ENCODE peak calls at places on chromosomes 11 and 22, in nine cellular contexts. M, W, G, R, A, J, K, Y and L are unnamed samples.

GRCh38 chr11:115644846-115645245 is 140.6 kb upstream of the CADM1 start:
- DNase-seq in R (no peak), G (no peak), K (no peak), A (no peak), Y (no peak), J (no peak), M (no peak), W (no peak), L (no peak)

GRCh38 chr11:2515401-2516275 is 70.8 kb downstream of the KCNQ1 start:
- DNase-seq in K (no peak), G (peak; percentile 42), A (peak; percentile 8), J (no peak), R (no peak), M (no peak), W (no peak), Y (no peak), L (peak; percentile 6)

GRCh38 chr11:68961245-68961644 is 19.5 kb downstream of the MRGPRD start:
- DNase-seq in W (no peak), J (no peak), G (peak; percentile 31), K (no peak), Y (no peak), M (no peak), A (no peak), R (no peak), L (no peak)

GRCh38 chr11:32858731-32859130 is 29.0 kb downstream of the PRRG4 start:
- DNase-seq in W (no peak), J (no peak), G (no peak), A (no peak), M (no peak), K (no peak), Y (no peak), R (no peak), L (no peak)

GRCh38 chr11:123754101-123754568 is at the start of gene OR6X1:
- DNase-seq in A (no peak), Y (no peak), G (no peak), R (no peak), K (no peak), W (no peak), J (no peak), M (no peak), L (no peak)

GRCh38 chr11:10900686-10901415 is 43.0 kb upstream of the ZBED5 start:
- DNase-seq in A (no peak), J (no peak), Y (no peak), M (peak; percentile 38), K (peak; percentile 25), R (peak; percentile 78), G (peak; percentile 55), W (no peak), L (no peak)

GRCh38 chr11:134742956-134743808 is 331.1 kb upstream of the B3GAT1 start:
- DNase-seq in A (no peak), G (no peak), M (no peak), K (no peak), W (no peak), R (no peak), J (no peak), Y (no peak), L (no peak)

GRCh38 chr11:94776351-94777321 is 8.5 kb downstream of the AMOTL1 start:
- DNase-seq in K (no peak), J (no peak), W (no peak), R (peak; percentile 68), G (peak; percentile 66), Y (no peak), M (no peak), A (peak; percentile 20), L (no peak)

GRCh38 chr11:35272391-35272821 is 133.4 kb downstream of the CD44 start:
- DNase-seq in W (no peak), Y (peak; percentile 8), J (peak; percentile 4), M (peak; percentile 21), A (no peak), G (no peak), R (peak; percentile 23), K (no peak), L (no peak)

GRCh38 chr22:35971418-35972119 is 57.1 kb downstream of the RBFOX2 start:
- DNase-seq in W (no peak), Y (no peak), J (no peak), R (peak; percentile 87), M (no peak), G (no peak), A (no peak), K (no peak), L (no peak)

GRCh38 chr11:69648679-69649575 is 8.0 kb downstream of the CCND1 start:
- DNase-seq in Y (no peak), R (no peak), G (no peak), W (no peak), A (no peak), K (no peak), J (no peak), M (no peak), L (no peak)

GRCh38 chr11:75428301-75428724 is 4.7 kb downstream of the KLHL35 start:
- DNase-seq in R (no peak), M (peak; percentile 92), K (peak; percentile 68), G (peak; percentile 95), A (peak; percentile 79), J (peak; percentile 36), Y (peak; percentile 68), W (peak; percentile 94), L (peak; percentile 39)

GRCh38 chr11:73285721-73286120 is 13.6 kb downstream of the P2RY6 start:
- DNase-seq in Y (no peak), G (no peak), J (no peak), W (no peak), A (no peak), K (no peak), M (no peak), R (no peak), L (no peak)

GRCh38 chr11:102143867-102144266 is 33.6 kb downstream of the YAP1 start:
- DNase-seq in R (no peak), J (no peak), K (no peak), Y (no peak), G (no peak), M (no peak), W (no peak), A (no peak), L (no peak)

GRCh38 chr11:128603752-128604472 is 16.6 kb upstream of the ETS1 start:
- DNase-seq in W (no peak), M (no peak), J (no peak), A (no peak), R (peak; percentile 24), G (no peak), Y (no peak), K (no peak), L (no peak)

GRCh38 chr11:122933434-122933833 is 48.2 kb downstream of the BSX start:
- DNase-seq in G (no peak), J (no peak), W (no peak), K (no peak), R (no peak), Y (no peak), A (no peak), M (no peak), L (no peak)

GRCh38 chr11:3995307-3995706 is 99.3 kb upstream of the RRM1 start:
- DNase-seq in Y (no peak), K (no peak), M (no peak), R (no peak), W (no peak), J (no peak), G (no peak), A (no peak), L (no peak)
- H3K9me3 ChIP-seq in Y (peaks cover 8% of the 10 kb centered on the region), K (peaks cover 8% of the 10 kb centered on the region), M (peaks cover 11% of the 10 kb centered on the region), R (peaks cover 34% of the 10 kb centered on the region), W (peaks cover 4% of the 10 kb centered on the region), J (no peaks in the 10 kb centered on the region), G (peaks cover 8% of the 10 kb centered on the region), A (no peaks in the 10 kb centered on the region), L (peaks cover 6% of the 10 kb centered on the region)

DNA sequence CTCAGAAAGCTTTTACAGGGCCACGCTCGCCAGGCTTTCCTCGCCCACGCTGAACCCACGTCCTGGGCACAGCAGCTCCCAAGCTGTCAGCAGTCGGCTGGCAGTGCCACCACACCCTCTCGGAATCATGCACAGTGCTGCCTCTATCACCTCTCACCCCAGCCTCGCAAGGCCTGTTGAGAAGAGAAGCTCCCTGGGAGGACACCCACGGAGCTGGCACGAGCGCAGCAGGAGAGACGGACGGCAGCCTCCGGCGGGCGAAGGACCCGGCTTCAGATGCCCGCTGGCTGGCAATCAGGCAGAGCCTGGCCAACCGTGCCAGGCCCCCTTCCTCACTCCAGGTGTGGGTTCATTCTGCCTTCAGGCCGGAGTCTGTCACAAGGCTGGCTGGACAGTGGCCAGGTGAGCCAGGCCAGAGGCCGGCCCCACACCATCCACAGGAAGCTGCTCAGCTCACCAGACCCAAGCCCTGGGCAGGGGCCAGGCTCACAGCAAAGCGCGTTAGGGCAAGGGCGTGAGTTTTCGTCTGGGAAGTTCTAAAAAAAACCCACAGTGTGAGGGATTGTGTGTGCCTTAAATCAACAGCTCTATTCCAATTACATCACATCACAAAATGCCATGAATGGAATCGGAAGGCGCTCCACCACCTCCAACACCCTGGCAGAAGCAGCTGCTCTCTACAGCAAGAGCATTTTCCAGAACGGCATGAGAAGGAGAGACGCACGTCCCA is 33.2 kb downstream of the TOLLIP start:
- DNase-seq in W (peak; percentile 33), G (peak; percentile 53), A (no peak), Y (no peak), K (no peak), J (no peak), R (no peak), M (no peak), L (no peak)
- H3K9me3 ChIP-seq in W (no peaks in the 10 kb centered on the region), G (no peaks in the 10 kb centered on the region), A (no peaks in the 10 kb centered on the region), Y (no peaks in the 10 kb centered on the region), K (no peaks in the 10 kb centered on the region), J (no peaks in the 10 kb centered on the region), R (no peaks in the 10 kb centered on the region), M (no peaks in the 10 kb centered on the region), L (no peaks in the 10 kb centered on the region)

DNA sequence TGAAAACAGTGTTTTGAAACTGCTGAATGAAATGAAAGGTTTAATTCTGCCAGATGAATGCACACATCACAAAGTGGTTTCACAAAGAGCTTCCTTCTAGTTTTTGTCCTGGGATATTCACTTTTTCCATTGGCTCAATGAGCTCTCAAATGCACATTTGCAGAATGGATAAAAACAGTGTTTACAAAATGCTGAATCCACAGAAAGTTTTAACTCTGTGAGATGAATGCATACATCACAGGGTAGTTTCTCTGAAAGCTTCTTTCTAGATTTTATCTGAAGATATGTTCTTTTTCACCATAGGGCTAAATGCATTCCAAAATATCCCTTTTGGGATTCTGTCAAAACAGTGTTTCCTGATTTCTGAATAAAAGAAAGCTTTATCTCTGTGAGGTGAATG is 237.6 kb downstream of the OR4A5 start:
- DNase-seq in A (no peak), R (no peak), G (no peak), W (no peak), J (no peak), K (no peak), Y (no peak), M (no peak), L (no peak)
- H3K9me3 ChIP-seq in A (no peaks in the 10 kb centered on the region), R (peaks cover 67% of the 10 kb centered on the region), G (peaks cover 43% of the 10 kb centered on the region), W (peaks cover 14% of the 10 kb centered on the region), J (no peaks in the 10 kb centered on the region), K (no peaks in the 10 kb centered on the region), Y (peaks cover 50% of the 10 kb centered on the region), M (peaks cover 78% of the 10 kb centered on the region), L (peaks cover 6% of the 10 kb centered on the region)

DNA sequence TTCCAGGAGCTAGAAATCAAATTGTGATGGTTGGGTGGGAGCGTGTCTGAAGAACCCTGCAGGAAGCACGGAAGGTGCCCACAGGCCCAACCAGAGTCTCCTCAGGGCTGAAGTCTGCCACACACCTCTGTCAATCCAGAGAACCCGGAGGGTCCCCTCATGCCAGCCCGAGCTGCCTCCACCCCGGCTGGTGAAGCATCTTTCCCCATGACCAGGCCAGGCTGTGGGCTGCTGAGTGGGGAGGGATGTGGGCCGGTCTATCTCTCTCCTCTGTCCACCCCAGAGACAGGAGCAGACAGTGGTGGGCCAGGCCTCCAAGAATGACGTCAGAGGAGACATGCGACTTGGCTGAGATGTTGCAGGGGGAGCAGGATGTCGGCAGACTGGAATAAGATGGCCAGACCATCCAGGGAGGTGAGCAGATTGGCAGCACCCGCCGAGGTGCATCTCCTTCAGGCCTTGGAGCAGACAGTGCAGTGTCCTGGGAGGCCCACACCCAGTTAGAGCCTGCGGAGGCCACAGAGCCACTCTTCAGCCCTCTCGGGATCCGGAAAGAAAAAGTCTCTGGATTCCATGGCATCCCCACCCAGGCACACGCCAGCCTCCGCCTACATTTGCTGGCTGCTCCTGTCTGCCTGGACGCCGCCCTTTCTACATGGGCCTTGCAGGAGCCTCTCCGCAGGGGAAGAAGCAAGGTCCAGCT is 1524.9 kb downstream of the BRD1 start:
- DNase-seq in G (no peak), Y (no peak), A (no peak), K (no peak), W (no peak), J (no peak), M (no peak), R (no peak), L (no peak)
- H3K9me3 ChIP-seq in G (no peaks in the 10 kb centered on the region), Y (no peaks in the 10 kb centered on the region), A (no peaks in the 10 kb centered on the region), K (no peaks in the 10 kb centered on the region), W (no peaks in the 10 kb centered on the region), J (no peaks in the 10 kb centered on the region), M (no peaks in the 10 kb centered on the region), R (no peaks in the 10 kb centered on the region), L (no peaks in the 10 kb centered on the region)